ENCODE peak calls at places on chromosomes 13 and 19, in nine cellular contexts. G is heart left ventricle, H is Peyer's patch, Z is endodermal cell, P is testis, C is IMR-90, D is transverse colon, F is body of pancreas, U is psoas muscle. J is an unnamed sample.
A peak's percentile ranks its signal among the peaks of the same experiment; 100 is the strongest.

GRCh38 chr13:32126298-32126697 is 94.7 kb downstream of the FRY start:
- DNase-seq in G (no peak), H (no peak), Z (no peak), P (no peak), C (no peak), D (no peak), F (no peak), U (no peak), J (no peak)

GRCh38 chr19:30145467-30145866 is 203.4 kb downstream of the URI1 start:
- DNase-seq in G (no peak), H (no peak), Z (no peak), P (no peak), C (no peak), D (no peak), F (no peak), U (no peak), J (no peak)

GRCh38 chr19:48874309-48875135 is 2.3 kb downstream of the PPP1R15A start:
- DNase-seq in G (peak; percentile 77), H (peak; percentile 63), Z (no peak), P (no peak), C (peak; percentile 80), D (peak; percentile 45), F (peak; percentile 38), U (peak; percentile 70), J (peak; percentile 65)

GRCh38 chr19:40702337-40703012 is 12.0 kb upstream of the NUMBL start:
- DNase-seq in G (no peak), H (no peak), Z (peak; percentile 92), P (peak; percentile 84), C (no peak), D (no peak), F (peak; percentile 46), U (no peak), J (peak; percentile 41)

GRCh38 chr19:19745496-19746285 is 12.8 kb upstream of the ZNF14 start:
- DNase-seq in G (no peak), H (no peak), Z (no peak), P (no peak), C (no peak), D (no peak), F (no peak), U (no peak), J (no peak)

GRCh38 chr13:99905224-99905623 is 66.3 kb downstream of the ZIC5 start:
- DNase-seq in G (no peak), H (no peak), Z (no peak), P (no peak), C (no peak), D (no peak), F (no peak), U (no peak), J (no peak)

GRCh38 chr19:3073159-3073563 is 10.9 kb upstream of the TLE5 start:
- DNase-seq in G (no peak), H (no peak), Z (no peak), P (no peak), C (peak; percentile 68), D (peak; percentile 48), F (no peak), U (peak; percentile 78), J (no peak)

GRCh38 chr13:50892162-50892944 is 17.2 kb upstream of the RNASEH2B start:
- DNase-seq in G (no peak), H (no peak), Z (no peak), P (no peak), C (no peak), D (peak; percentile 40), F (no peak), U (no peak), J (peak; percentile 35)

GRCh38 chr19:18440421-18440877 is 2.5 kb upstream of the ISYNA1 start:
- DNase-seq in G (no peak), H (no peak), Z (peak; percentile 80), P (no peak), C (no peak), D (no peak), F (no peak), U (no peak), J (peak; percentile 61)

GRCh38 chr13:59677966-59678814 is 485.5 kb downstream of the DIAPH3 start:
- DNase-seq in G (no peak), H (no peak), Z (no peak), P (peak; percentile 16), C (peak; percentile 72), D (no peak), F (peak; percentile 20), U (no peak), J (no peak)

GRCh38 chr13:43694265-43694664 is 92.5 kb downstream of the ENOX1 start:
- DNase-seq in G (no peak), H (no peak), Z (no peak), P (no peak), C (no peak), D (no peak), F (no peak), U (no peak), J (no peak)

GRCh38 chr19:18322318-18322758 is 538 bp downstream of the LSM4 start:
- DNase-seq in G (no peak), H (peak; percentile 81), Z (peak; percentile 82), P (peak; percentile 60), C (peak; percentile 65), D (peak; percentile 84), F (no peak), U (no peak), J (peak; percentile 79)

GRCh38 chr19:33316521-33317284 is 14.4 kb upstream of the CEBPA start:
- DNase-seq in G (no peak), H (peak; percentile 57), Z (no peak), P (no peak), C (no peak), D (peak; percentile 68), F (no peak), U (no peak), J (no peak)
- TF ChIP-seq CTCF in G (no peak), H (no peak), Z (no peak), P (no peak), C (no peak), D (no peak), F (no peak), U (no peak), J (no peak)

GRCh38 chr19:53086949-53087348 is 16.3 kb downstream of the ZNF160 start:
- DNase-seq in G (peak; percentile 69), H (no peak), Z (no peak), P (peak; percentile 76), C (peak; percentile 32), D (no peak), F (peak; percentile 22), U (peak; percentile 73), J (no peak)
- H3K9me3 ChIP-seq in G (no peaks in the 10 kb centered on the region), H (peaks cover 3% of the 10 kb centered on the region), Z (peaks cover 7% of the 10 kb centered on the region), P (no peaks in the 10 kb centered on the region), C (peaks cover 4% of the 10 kb centered on the region), D (no peaks in the 10 kb centered on the region), F (no peaks in the 10 kb centered on the region), U (no peaks in the 10 kb centered on the region), J (peaks cover 10% of the 10 kb centered on the region)

GRCh38 chr13:27636624-27637288 is 15.1 kb downstream of the POLR1D start:
- DNase-seq in G (no peak), H (no peak), Z (no peak), P (no peak), C (peak; percentile 41), D (no peak), F (no peak), U (no peak), J (no peak)
- H3K4me1 ChIP-seq in G (peaks cover 36% of the 10 kb centered on the region), H (no peaks in the 10 kb centered on the region), Z (no peaks in the 10 kb centered on the region), P (peaks cover 8% of the 10 kb centered on the region), C (peaks cover 5% of the 10 kb centered on the region), D (no peaks in the 10 kb centered on the region), F (peaks cover 30% of the 10 kb centered on the region), U (peaks cover 37% of the 10 kb centered on the region), J (no peaks in the 10 kb centered on the region)

GRCh38 chr13:77095288-77095687 is 68.3 kb upstream of the FBXL3 start:
- DNase-seq in G (no peak), H (no peak), Z (no peak), P (no peak), C (no peak), D (no peak), F (no peak), U (no peak), J (no peak)
- TF ChIP-seq CTCF in G (no peak), H (no peak), Z (no peak), P (no peak), C (no peak), D (no peak), F (no peak), U (no peak), J (no peak)

GRCh38 chr19:43880483-43880882 is 53.4 kb downstream of the ZNF283 start:
- DNase-seq in G (no peak), H (no peak), Z (no peak), P (no peak), C (no peak), D (no peak), F (no peak), U (no peak), J (no peak)
- H3K9me3 ChIP-seq in G (peaks cover 62% of the 10 kb centered on the region), H (peaks cover 61% of the 10 kb centered on the region), Z (peaks cover 71% of the 10 kb centered on the region), P (no peaks in the 10 kb centered on the region), C (peaks cover 43% of the 10 kb centered on the region), D (peaks cover 86% of the 10 kb centered on the region), F (peaks cover 43% of the 10 kb centered on the region), U (peaks cover 87% of the 10 kb centered on the region), J (peaks cover 92% of the 10 kb centered on the region)

GRCh38 chr19:46927106-46927505 is 66.3 kb downstream of the ARHGAP35 start:
- DNase-seq in G (no peak), H (no peak), Z (no peak), P (no peak), C (no peak), D (no peak), F (no peak), U (no peak), J (no peak)

GRCh38 chr19:46931197-46931596 is 70.4 kb downstream of the ARHGAP35 start:
- DNase-seq in G (no peak), H (no peak), Z (no peak), P (no peak), C (no peak), D (no peak), F (no peak), U (no peak), J (no peak)

GRCh38 chr19:46926201-46927071 is 65.6 kb downstream of the ARHGAP35 start:
- DNase-seq in G (no peak), H (no peak), Z (no peak), P (no peak), C (no peak), D (no peak), F (no peak), U (no peak), J (no peak)

GRCh38 chr19:46927893-46928292 is 67.1 kb downstream of the ARHGAP35 start:
- DNase-seq in G (no peak), H (no peak), Z (no peak), P (no peak), C (no peak), D (no peak), F (no peak), U (no peak), J (no peak)

DNA sequence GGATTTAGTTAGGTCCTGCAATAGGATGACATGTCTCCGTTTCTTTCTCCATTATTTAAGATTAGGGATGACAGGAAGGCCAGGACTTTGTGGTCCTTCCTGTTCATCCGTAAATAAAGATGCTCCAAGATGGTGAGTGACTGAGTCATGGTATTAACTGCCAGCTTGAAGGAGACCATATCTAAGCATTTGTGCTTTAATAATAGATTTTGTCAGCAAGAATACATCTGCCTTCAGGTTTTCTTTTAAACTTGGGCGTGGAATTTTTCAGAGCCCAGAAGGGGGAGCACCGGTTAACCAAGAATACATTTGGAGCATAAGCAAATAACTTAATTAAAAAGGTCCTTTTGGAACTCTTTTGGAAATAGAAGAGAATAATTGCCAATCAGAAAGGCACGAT is 68.2 kb downstream of the ARHGAP35 start:
- DNase-seq in G (no peak), H (no peak), Z (no peak), P (no peak), C (peak; percentile 27), D (no peak), F (no peak), U (no peak), J (no peak)
- H3K4me1 ChIP-seq in G (peaks cover 75% of the 10 kb centered on the region), H (no peaks in the 10 kb centered on the region), Z (peaks cover 5% of the 10 kb centered on the region), P (peaks cover 17% of the 10 kb centered on the region), C (peaks cover 30% of the 10 kb centered on the region), D (peaks cover 22% of the 10 kb centered on the region), F (peaks cover 21% of the 10 kb centered on the region), U (peaks cover 82% of the 10 kb centered on the region), J (peaks cover 30% of the 10 kb centered on the region)

J was measured in mucosa of descending colon.